ENCODE peak calls at places on chromosomes 13 and 19, in eight cellular contexts. B is ovary, L is transverse colon, O is stomach, Z is tibial nerve, V is H1, U is upper lobe of left lung, E is A549. Q is an unnamed sample.

GRCh38 chr13:26967119-26968038 is 204.2 kb downstream of the USP12 start:
- DNase-seq in O (no peak), V (no peak), B (peak; percentile 70), U (no peak), Z (no peak), E (no peak), L (no peak), Q (no peak)

GRCh38 chr13:67408823-67409222 is 178.7 kb upstream of the PCDH9 start:
- DNase-seq in V (no peak), Z (no peak), U (peak; percentile 77), E (no peak), O (no peak), B (no peak), L (no peak), Q (no peak)

GRCh38 chr13:48252176-48252575 is 19.2 kb downstream of the ITM2B start:
- DNase-seq in Z (no peak), O (no peak), L (no peak), E (no peak), B (no peak), U (no peak), V (no peak), Q (no peak)

GRCh38 chr19:54392078-54392477 is 23.2 kb upstream of the TTYH1 start:
- DNase-seq in V (no peak), E (no peak), L (no peak), B (no peak), Z (no peak), O (no peak), U (no peak), Q (no peak)

GRCh38 chr13:66114127-66114526 is 1116.0 kb downstream of the PCDH9 start:
- DNase-seq in U (no peak), V (no peak), B (no peak), Z (no peak), L (no peak), E (no peak), O (no peak), Q (no peak)

GRCh38 chr19:42092350-42092749 is 16.4 kb downstream of the ZNF574 start:
- DNase-seq in E (peak; percentile 81), U (no peak), B (no peak), O (peak; percentile 45), L (peak; percentile 65), Z (no peak), V (peak; percentile 78), Q (no peak)

GRCh38 chr13:77779461-77780272 is 82.2 kb downstream of the SLAIN1 start:
- DNase-seq in L (peak; percentile 11), B (no peak), V (no peak), O (peak; percentile 41), Z (peak; percentile 66), U (peak; percentile 83), E (peak; percentile 1), Q (no peak)

GRCh38 chr19:49758292-49758691 is 4.8 kb downstream of the TSKS start:
- DNase-seq in O (no peak), B (peak; percentile 59), L (no peak), Z (no peak), V (no peak), U (no peak), E (peak; percentile 35), Q (no peak)

GRCh38 chr19:858868-859843 is at the start of gene CFD:
- DNase-seq in V (no peak), L (peak; percentile 62), O (peak; percentile 38), E (no peak), Z (peak; percentile 75), B (peak; percentile 57), U (peak; percentile 69), Q (peak; percentile 91)

GRCh38 chr19:34662919-34663318 is 14.0 kb downstream of the SCGB2B2 start:
- DNase-seq in Z (no peak), B (no peak), L (no peak), O (no peak), U (no peak), E (no peak), V (no peak), Q (no peak)

GRCh38 chr19:1041835-1042685 is 2.2 kb downstream of the ABCA7 start:
- DNase-seq in V (no peak), Z (no peak), L (peak; percentile 94), B (no peak), E (peak; percentile 81), U (no peak), O (peak; percentile 67), Q (peak; percentile 87)

GRCh38 chr13:110405597-110406450 is 98.7 kb downstream of the COL4A2 start:
- DNase-seq in Z (no peak), U (no peak), L (no peak), O (no peak), V (no peak), E (no peak), B (no peak), Q (no peak)

GRCh38 chr19:49988433-49988832 is 27.5 kb upstream of the SIGLEC11 start:
- DNase-seq in E (no peak), Z (no peak), V (no peak), B (no peak), L (no peak), O (no peak), U (no peak), Q (no peak)

GRCh38 chr19:40623403-40624239 is 22.5 kb downstream of the LTBP4 start:
- DNase-seq in B (no peak), U (no peak), O (no peak), V (peak; percentile 100), E (peak; percentile 90), Z (no peak), L (peak; percentile 85), Q (no peak)

GRCh38 chr19:19538077-19538764 is at the start of gene CILP2:
- DNase-seq in V (peak; percentile 96), Z (no peak), U (no peak), B (peak; percentile 82), L (peak; percentile 41), E (no peak), O (peak; percentile 37), Q (no peak)

GRCh38 chr13:111225810-111226546 is 94.5 kb upstream of the TEX29 start:
- DNase-seq in O (no peak), V (no peak), L (no peak), E (no peak), Z (no peak), U (no peak), B (no peak), Q (no peak)

GRCh38 chr13:110409581-110409992 is 102.5 kb downstream of the COL4A2 start:
- DNase-seq in E (no peak), B (no peak), L (no peak), Z (no peak), U (no peak), V (no peak), O (no peak), Q (no peak)

GRCh38 chr19:35249848-35250711 is 1.3 kb downstream of the LSR start:
- DNase-seq in O (no peak), E (no peak), Z (no peak), U (no peak), V (peak; percentile 39), B (peak; percentile 28), L (no peak), Q (no peak)

GRCh38 chr13:23992722-23993438 is 95.6 kb upstream of the C1QTNF9B start:
- DNase-seq in L (no peak), O (no peak), V (no peak), Z (no peak), B (no peak), U (no peak), E (no peak), Q (no peak)

DNA sequence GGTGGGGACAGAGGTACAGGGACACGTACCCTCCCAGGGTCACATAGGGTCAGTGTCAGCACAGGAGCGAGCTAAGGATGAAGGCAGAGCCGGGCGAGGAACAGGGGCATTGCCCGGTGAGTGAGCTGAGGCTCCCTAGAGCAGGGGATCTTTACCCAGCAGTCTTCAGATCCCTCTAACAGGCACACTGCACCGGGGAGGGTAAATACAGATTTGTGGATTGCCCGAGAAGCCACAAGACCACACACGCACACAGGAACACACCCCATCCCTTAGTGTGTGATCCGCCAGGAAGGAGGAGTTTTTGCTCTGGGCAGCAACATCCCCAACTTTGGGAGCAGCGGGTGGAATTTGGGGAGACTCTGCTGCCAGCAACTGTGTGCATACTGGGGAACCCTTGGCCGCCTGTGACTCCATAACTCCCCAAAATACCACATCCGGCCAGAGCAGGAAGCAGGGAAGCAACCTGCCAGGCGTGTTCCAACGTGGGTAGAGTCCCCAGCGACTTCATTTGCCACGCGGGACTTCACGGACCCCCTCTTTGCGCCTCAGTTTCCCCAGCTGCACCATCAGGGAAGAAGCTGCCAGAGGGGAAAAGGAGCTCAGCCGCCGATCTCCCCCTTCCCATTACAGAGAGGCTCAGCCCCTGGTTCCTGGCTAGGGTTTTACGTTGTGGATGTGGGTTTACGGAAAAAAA is 5.9 kb upstream of the TLE2 start:
- DNase-seq in V (peak; percentile 53), O (peak; percentile 51), Z (peak; percentile 41), L (peak; percentile 64), U (peak; percentile 49), B (peak; percentile 58), E (no peak), Q (peak; percentile 80)
- TF ChIP-seq EP300 in V (no peak), O (no peak), Z (no peak), L (no peak), U (no peak), B (no peak), E (no peak), Q (no peak)

GRCh38 chr19:4504874-4505569 is 13.3 kb downstream of the PLIN4 start:
- DNase-seq in Z (no peak), L (no peak), O (no peak), B (no peak), U (no peak), E (no peak), V (no peak), Q (no peak)
- TF ChIP-seq EP300 in Z (no peak), L (no peak), O (no peak), B (no peak), U (no peak), E (no peak), V (no peak), Q (no peak)

DNA sequence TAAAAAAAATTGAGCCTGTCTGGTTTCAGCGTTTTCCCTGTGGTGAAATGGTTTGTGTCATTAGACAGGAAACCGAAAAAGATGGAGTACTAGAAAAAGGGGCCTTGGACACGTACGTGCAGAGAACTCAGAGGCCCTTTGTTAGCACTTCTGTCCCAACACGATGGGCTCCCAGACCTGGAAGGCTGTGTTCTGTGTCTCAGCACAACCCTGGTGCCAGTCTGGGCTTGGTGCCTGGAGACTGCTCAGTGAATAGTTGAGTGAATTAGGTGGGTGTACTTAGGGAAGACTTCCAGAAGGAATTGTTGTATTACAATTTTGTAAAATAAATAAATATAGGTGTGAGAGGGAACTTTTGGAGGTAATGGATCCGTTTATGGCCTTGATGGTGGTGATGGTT is 8.7 kb downstream of the ZNF71 start:
- DNase-seq in B (no peak), L (no peak), O (no peak), V (no peak), E (no peak), U (no peak), Z (no peak), Q (no peak)
- TF ChIP-seq EP300 in B (no peak), L (no peak), O (no peak), V (no peak), E (no peak), U (no peak), Z (no peak), Q (no peak)

DNA sequence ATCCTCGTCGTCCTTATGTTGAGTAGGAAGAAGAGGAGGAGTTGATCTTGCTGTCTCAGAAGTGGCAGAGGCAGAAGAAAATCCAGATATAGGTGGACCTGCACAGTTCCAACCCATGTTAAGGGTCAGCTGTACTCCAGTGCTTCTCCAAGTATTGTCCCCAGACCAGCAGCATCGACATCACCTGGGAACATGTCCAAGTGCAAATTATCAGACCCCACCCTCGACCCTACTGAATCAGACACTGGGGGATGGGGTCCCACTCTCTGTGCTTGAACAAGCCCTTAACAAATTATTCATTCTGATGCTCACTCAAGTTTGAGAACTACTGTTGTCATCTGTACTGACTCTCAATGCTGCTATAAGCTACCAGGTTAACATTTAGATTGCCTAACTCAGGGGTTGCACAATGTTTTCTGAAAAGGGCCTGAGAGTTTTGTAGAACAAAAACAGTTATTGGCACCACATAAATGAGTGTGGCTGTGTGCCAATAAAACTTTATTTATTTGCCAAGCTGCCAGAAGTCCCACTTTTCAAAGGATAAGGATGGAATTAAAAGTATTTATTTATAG is 226.7 kb upstream of the IPO5 start:
- DNase-seq in E (no peak), V (no peak), B (no peak), U (no peak), L (no peak), O (no peak), Z (peak; percentile 52), Q (no peak)
- TF ChIP-seq EP300 in E (no peak), V (no peak), B (no peak), U (peak; percentile 30), L (no peak), O (no peak), Z (no peak), Q (no peak)